ENCODE peak calls at places on chromosome 12, in six cellular contexts. U is cardiac muscle cell, C is left lung, E is suprapubic skin, J is sigmoid colon, I is trophoblast cell. D is an unnamed sample.

GRCh38 chr12:16399110-16399509 is 51.7 kb downstream of the MGST1 start:
- DNase-seq in J (no peak), E (no peak), C (no peak), I (no peak), U (no peak), D (no peak)

GRCh38 chr12:116406529-116406928 is 129.0 kb upstream of the MED13L start:
- DNase-seq in C (peak; percentile 78), U (peak; percentile 90), J (peak; percentile 95), I (peak; percentile 97), E (peak; percentile 95), D (peak; percentile 80)

GRCh38 chr12:121300083-121300819 is 3.7 kb upstream of the CAMKK2 start:
- DNase-seq in I (no peak), U (no peak), E (no peak), C (no peak), J (no peak), D (no peak)

GRCh38 chr12:111056618-111057521 is 136.5 kb upstream of the MYL2 start:
- DNase-seq in J (peak; percentile 37), U (no peak), C (no peak), I (no peak), E (no peak), D (no peak)

GRCh38 chr12:21815306-21816062 is 41.0 kb upstream of the KCNJ8 start:
- DNase-seq in E (no peak), I (no peak), J (no peak), U (no peak), C (no peak), D (no peak)

GRCh38 chr12:105253882-105254513 is 18.0 kb upstream of the APPL2 start:
- DNase-seq in I (peak; percentile 67), U (peak; percentile 59), C (no peak), E (no peak), J (no peak), D (no peak)

GRCh38 chr12:47032644-47033043 is 46.8 kb upstream of the PCED1B start:
- DNase-seq in I (peak; percentile 73), U (peak; percentile 84), E (no peak), J (no peak), C (no peak), D (no peak)

GRCh38 chr12:12819752-12820311 is 6.7 kb downstream of the DDX47 start:
- DNase-seq in U (peak; percentile 87), I (peak; percentile 90), C (no peak), E (no peak), J (no peak), D (no peak)

GRCh38 chr12:71691504-71692129 is 5.7 kb downstream of the TMEM19 start:
- DNase-seq in E (no peak), U (no peak), C (no peak), J (no peak), I (no peak), D (no peak)

GRCh38 chr12:78002878-78003277 is 172.2 kb downstream of the NAV3 start:
- DNase-seq in U (peak; percentile 63), J (no peak), I (no peak), C (no peak), E (no peak), D (no peak)

GRCh38 chr12:99959549-99960170 is 25.1 kb downstream of the ANKS1B start:
- DNase-seq in J (no peak), C (no peak), E (no peak), I (no peak), U (peak; percentile 67), D (no peak)

GRCh38 chr12:106902053-106902452 is 53.7 kb upstream of the TMEM263 start:
- DNase-seq in I (no peak), C (no peak), U (no peak), J (no peak), E (no peak), D (no peak)

GRCh38 chr12:105418821-105419291 is 88.4 kb downstream of the C12orf75 start:
- DNase-seq in I (peak; percentile 96), E (no peak), J (no peak), U (no peak), C (no peak), D (no peak)

GRCh38 chr12:121186826-121187225 is 23.1 kb upstream of the P2RX4 start:
- DNase-seq in U (no peak), E (no peak), J (no peak), I (no peak), C (no peak), D (no peak)

GRCh38 chr12:45284096-45284901 is 68.4 kb downstream of the ANO6 start:
- DNase-seq in U (peak; percentile 78), E (no peak), J (no peak), C (no peak), I (peak; percentile 89), D (no peak)

GRCh38 chr12:13962699-13963098 is 18.7 kb downstream of the GRIN2B start:
- DNase-seq in C (no peak), U (no peak), I (no peak), E (no peak), J (no peak), D (no peak)

GRCh38 chr12:38664661-38665269 is 240.6 kb downstream of the CPNE8 start:
- DNase-seq in C (no peak), I (peak; percentile 52), U (peak; percentile 33), J (no peak), E (no peak), D (no peak)

DNA sequence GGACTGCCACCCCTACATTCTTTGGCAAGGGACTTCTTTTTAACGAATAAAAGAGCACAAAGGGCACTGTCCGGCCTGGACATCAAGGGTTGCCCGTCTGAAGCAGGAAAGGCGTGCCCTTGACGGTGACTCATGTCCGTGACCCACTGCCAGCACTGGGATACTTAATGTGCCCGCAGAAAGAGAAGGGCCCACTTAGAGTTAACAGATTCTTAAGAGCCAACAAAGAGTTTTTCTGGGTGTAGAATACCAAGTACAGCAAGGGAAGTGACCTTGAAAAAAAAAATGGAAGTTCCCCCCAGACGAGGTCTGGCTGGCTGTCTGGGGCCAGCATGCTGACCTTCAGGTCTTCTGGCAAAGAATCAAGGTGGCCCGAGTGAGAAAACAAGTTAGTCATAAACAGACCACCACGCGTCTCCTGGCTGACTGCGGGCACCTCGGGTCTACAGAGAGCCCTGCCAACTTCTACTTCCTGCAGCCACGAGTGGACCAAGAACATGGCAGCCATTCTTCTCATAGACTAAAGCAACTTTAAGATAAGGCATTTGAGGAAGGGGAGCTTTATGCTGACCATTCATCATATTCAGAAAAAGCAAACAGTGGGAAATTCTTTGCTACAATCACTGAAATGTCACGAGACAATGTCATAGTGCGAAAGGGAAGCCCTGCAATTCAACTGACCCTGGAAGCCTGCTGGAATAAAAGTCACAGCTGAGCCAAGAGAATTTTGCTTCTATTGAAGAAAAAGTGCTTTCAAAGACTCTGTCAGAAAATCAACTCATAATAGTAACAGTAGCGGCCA is 10.4 kb upstream of the SELPLG start:
- DNase-seq in E (peak; percentile 78), C (no peak), J (peak; percentile 80), I (no peak), U (no peak), D (no peak)
- H3K4me1 ChIP-seq in E (peaks cover 15% of the 10 kb centered on the region), C (peaks cover 72% of the 10 kb centered on the region), J (peaks cover 44% of the 10 kb centered on the region), I (peaks cover 23% of the 10 kb centered on the region), U (peaks cover 7% of the 10 kb centered on the region), D (peaks cover 57% of the 10 kb centered on the region)

GRCh38 chr12:123389560-123390351 is 5.8 kb downstream of the KMT5A start:
- DNase-seq in C (peak; percentile 91), U (no peak), J (peak; percentile 68), E (peak; percentile 78), I (peak; percentile 94), D (peak; percentile 75)
- H3K27ac ChIP-seq in C (peak overlapping the region; percentile 85), U (peak overlapping the region; percentile 89), J (peak overlapping the region; percentile 82), E (peak overlapping the region; percentile 94), I (peak overlapping the region; percentile 50), D (peak overlapping the region; percentile 88)

GRCh38 chr12:57764662-57765002 is 2.2 kb downstream of the CYP27B1 start:
- DNase-seq in J (no peak), C (no peak), E (no peak), U (no peak), I (no peak), D (no peak)
- H3K4me3 ChIP-seq in J (peak overlapping the region; percentile 33), C (peak overlapping the region; percentile 38), E (peak overlapping the region; percentile 48), U (no peak overlapping the region), I (peak overlapping the region; percentile 39), D (peak overlapping the region; percentile 12)

GRCh38 chr12:11765817-11766794 is 116.6 kb downstream of the ETV6 start:
- DNase-seq in E (no peak), I (peak; percentile 41), U (peak; percentile 94), J (no peak), C (peak; percentile 73), D (peak; percentile 44)
- H3K4me1 ChIP-seq in E (peaks cover 48% of the 10 kb centered on the region), I (peaks cover 9% of the 10 kb centered on the region), U (peaks cover 27% of the 10 kb centered on the region), J (peaks cover 95% of the 10 kb centered on the region), C (peaks cover 91% of the 10 kb centered on the region), D (peaks cover 96% of the 10 kb centered on the region)

DNA sequence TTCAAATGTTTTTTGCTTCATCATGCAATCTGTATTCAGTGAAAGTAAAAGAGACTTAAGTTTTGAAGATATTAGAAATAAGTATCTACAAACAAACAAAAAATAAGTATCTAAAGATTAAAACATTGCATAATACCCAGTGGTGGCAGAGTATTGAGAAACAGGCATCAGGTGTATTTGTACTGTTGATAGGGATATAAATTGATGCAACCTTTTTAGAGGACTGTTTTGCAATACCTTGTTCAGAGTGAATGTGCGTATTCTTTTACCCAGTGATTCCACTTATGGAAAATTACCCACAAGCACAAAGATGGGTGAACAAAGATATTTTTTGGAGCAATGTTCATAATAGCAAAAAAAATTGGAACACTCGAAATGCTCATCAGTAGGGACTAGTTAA is 60.9 kb downstream of the RAB35 start:
- DNase-seq in J (no peak), C (no peak), E (no peak), I (no peak), U (no peak), D (no peak)
- H3K27ac ChIP-seq in J (no peak overlapping the region), C (peak overlapping the region; percentile 11), E (peak overlapping the region; percentile 39), I (no peak overlapping the region), U (no peak overlapping the region), D (no peak overlapping the region)

GRCh38 chr12:80485222-80485987 is 41.4 kb downstream of the PTPRQ start:
- DNase-seq in E (no peak), J (no peak), I (peak; percentile 59), C (no peak), U (no peak), D (no peak)

GRCh38 chr12:80490329-80490728 is 46.3 kb downstream of the PTPRQ start:
- DNase-seq in I (peak; percentile 23), E (no peak), U (no peak), J (no peak), C (no peak), D (no peak)

DNA sequence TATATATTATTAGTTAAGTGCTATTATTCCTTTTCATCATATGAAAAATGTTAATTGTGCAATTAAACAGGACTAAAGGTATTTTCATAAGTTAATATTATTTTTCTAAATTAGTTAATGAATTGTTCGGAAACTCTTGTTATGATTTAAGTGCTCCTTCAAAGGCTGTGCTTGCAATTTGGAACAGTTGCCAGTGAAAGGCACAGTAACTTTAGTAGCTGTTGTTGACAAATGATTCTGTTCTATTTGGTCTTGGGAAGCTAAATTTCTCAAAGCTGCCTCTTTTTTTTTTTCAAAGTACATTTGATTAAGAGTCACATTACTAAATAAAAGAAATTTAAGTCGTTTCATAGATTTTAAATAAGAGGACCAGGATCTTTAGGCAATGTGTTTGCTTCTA is 40.7 kb downstream of the PTPRQ start:
- DNase-seq in I (no peak), C (no peak), U (no peak), J (no peak), E (no peak), D (no peak)
- H3K4me3 ChIP-seq in I (no peak overlapping the region), C (no peak overlapping the region), U (no peak overlapping the region), J (no peak overlapping the region), E (no peak overlapping the region), D (no peak overlapping the region)